ENCODE peak calls at places on chromosomes 4 and X, in seven cellular contexts. B is SK-N-SH, T is HepG2, P is endothelial cell of umbilical vein, H is K562, N is HCT116, G is H1. J is an unnamed sample.

GRCh38 chr4:142548491-142548890 is 297.6 kb downstream of the INPP4B start:
- DNase-seq in B (no peak), T (no peak), P (no peak), H (no peak), N (no peak), G (no peak), J (no peak)

GRCh38 chrX:40224658-40225057 is 126.9 kb upstream of the BCOR start:
- DNase-seq in B (no peak), T (no peak), P (no peak), H (no peak), N (no peak), G (no peak), J (no peak)

GRCh38 chrX:137051978-137052640 is 18.3 kb upstream of the GPR101 start:
- DNase-seq in B (peak), T (peak), P (peak), H (peak), N (peak), G (no peak), J (peak)

GRCh38 chr4:57443308-57444243 is 333.4 kb upstream of the IGFBP7 start:
- DNase-seq in B (no peak), T (no peak), P (no peak), H (no peak), N (no peak), G (no peak), J (no peak)

GRCh38 chr4:43496188-43496587 is 603.7 kb downstream of the GRXCR1 start:
- DNase-seq in B (no peak), T (no peak), P (no peak), H (no peak), N (no peak), G (no peak), J (no peak)

GRCh38 chr4:48333587-48333986 is 7.7 kb upstream of the SLAIN2 start:
- DNase-seq in B (no peak), T (no peak), P (no peak), H (no peak), N (no peak), G (no peak), J (no peak)

GRCh38 chr4:78068481-78068880 is 11.4 kb downstream of the FRAS1 start:
- DNase-seq in B (no peak), T (no peak), P (no peak), H (no peak), N (no peak), G (no peak), J (no peak)

GRCh38 chrX:1657367-1658082 is 42.7 kb downstream of the ASMT start:
- DNase-seq in B (no peak), T (no peak), P (peak), H (no peak), N (no peak), G (no peak), J (no peak)

GRCh38 chrX:107581923-107582322 is 46.4 kb upstream of the PRPS1 start:
- DNase-seq in B (no peak), T (no peak), P (no peak), H (no peak), N (no peak), G (no peak), J (no peak)

GRCh38 chr4:124459922-124460301 is 252.6 kb downstream of the ANKRD50 start:
- DNase-seq in B (no peak), T (no peak), P (peak), H (no peak), N (no peak), G (no peak), J (peak)

GRCh38 chrX:153925387-153925738 is 701 bp downstream of the ARHGAP4 start:
- DNase-seq in B (no peak), T (no peak), P (no peak), H (no peak), N (no peak), G (no peak), J (no peak)

GRCh38 chr4:61934201-61934600 is 734.1 kb downstream of the ADGRL3 start:
- DNase-seq in B (no peak), T (no peak), P (no peak), H (no peak), N (no peak), G (no peak), J (no peak)

GRCh38 chrX:72367524-72367923 is 61.8 kb upstream of the CITED1 start:
- DNase-seq in B (no peak), T (no peak), P (no peak), H (no peak), N (no peak), G (no peak), J (no peak)

GRCh38 chr4:112069110-112069509 is 76.1 kb upstream of the FAM241A start:
- DNase-seq in B (no peak), T (no peak), P (no peak), H (no peak), N (no peak), G (no peak), J (no peak)

GRCh38 chr4:166091914-166092510 is 219.0 kb downstream of the TLL1 start:
- DNase-seq in B (peak), T (peak), P (peak), H (peak), N (peak), G (no peak), J (peak)

GRCh38 chr4:182518421-182518820 is 275.2 kb downstream of the TENM3 start:
- DNase-seq in B (no peak), T (no peak), P (no peak), H (no peak), N (no peak), G (no peak), J (peak)

GRCh38 chrX:106150701-106151100 is 17.4 kb upstream of the PWWP3B start:
- DNase-seq in B (no peak), T (no peak), P (no peak), H (no peak), N (no peak), G (no peak), J (no peak)

GRCh38 chrX:102651968-102652744 is 873 bp downstream of the GPRASP1 start:
- DNase-seq in B (peak), T (no peak), P (peak), H (no peak), N (no peak), G (no peak), J (peak)

GRCh38 chrX:16733013-16733412 is 13.6 kb downstream of the SYAP1 start:
- DNase-seq in B (no peak), T (no peak), P (peak), H (no peak), N (no peak), G (no peak), J (no peak)

GRCh38 chr4:2482693-2483092 is 13.8 kb downstream of the RNF4 start:
- DNase-seq in B (no peak), T (peak), P (peak), H (no peak), N (no peak), G (no peak), J (no peak)

GRCh38 chr4:41361831-41362646 is 105.3 kb downstream of the UCHL1 start:
- DNase-seq in B (peak), T (no peak), P (peak), H (no peak), N (no peak), G (no peak), J (peak)

GRCh38 chr4:173575482-173576152 is 45.6 kb upstream of the HAND2 start:
- DNase-seq in B (no peak), T (no peak), P (no peak), H (no peak), N (no peak), G (no peak), J (no peak)

GRCh38 chr4:173573286-173573685 is 43.3 kb upstream of the HAND2 start:
- DNase-seq in B (no peak), T (no peak), P (no peak), H (no peak), N (no peak), G (no peak), J (no peak)

GRCh38 chr4:173578956-173579355 is 48.9 kb upstream of the HAND2 start:
- DNase-seq in B (no peak), T (no peak), P (no peak), H (no peak), N (no peak), G (no peak), J (no peak)

GRCh38 chr4:173573725-173574124 is 43.7 kb upstream of the HAND2 start:
- DNase-seq in B (no peak), T (no peak), P (no peak), H (no peak), N (no peak), G (no peak), J (no peak)

DNA sequence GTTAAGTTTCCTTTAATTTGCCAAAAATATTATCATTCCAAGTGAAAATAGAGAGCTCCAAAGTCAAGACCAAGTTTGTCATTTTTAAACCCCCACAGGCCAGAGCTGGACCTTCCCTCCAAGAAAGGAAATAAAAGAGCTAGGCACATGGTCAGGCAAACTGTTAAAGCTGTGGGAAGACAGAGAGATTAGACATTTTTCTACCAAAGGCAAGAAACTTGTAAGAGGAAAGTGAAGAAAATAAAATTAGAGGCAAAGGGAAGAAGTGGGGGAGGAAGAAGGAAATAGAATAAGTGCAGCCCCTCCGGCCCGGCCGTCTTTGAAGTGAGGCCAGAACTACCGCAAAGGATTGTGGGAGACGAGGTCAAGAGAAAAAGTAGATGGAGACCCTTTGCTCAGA is 47.9 kb upstream of the HAND2 start:
- DNase-seq in B (no peak), T (no peak), P (no peak), H (no peak), N (no peak), G (no peak), J (no peak)
- H2AFZ ChIP-seq in B (no peak), T (no peak), P (no peak), H (peak), N (no peak), G (peak), J (no peak)

DNA sequence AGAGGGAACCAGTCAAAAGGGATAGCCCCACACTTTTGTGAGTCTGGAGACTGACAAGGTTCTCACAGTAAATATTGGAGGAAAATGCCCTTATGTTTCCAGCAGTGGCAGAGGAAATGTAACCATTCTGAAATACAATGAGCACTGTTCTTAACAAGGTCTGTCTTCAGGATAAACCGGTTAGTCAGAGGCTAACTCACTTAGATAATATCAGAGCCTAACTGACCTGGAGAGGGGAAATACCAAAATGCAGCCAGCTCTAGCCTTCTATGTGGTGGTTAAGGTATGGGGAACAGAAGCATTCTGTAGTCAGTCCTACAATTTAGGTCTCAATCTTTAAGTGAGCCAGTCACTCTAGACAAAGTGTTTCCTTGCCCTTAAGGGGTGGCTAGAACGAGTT is 70.8 kb downstream of the TBCK start:
- DNase-seq in B (no peak), T (peak), P (peak), H (peak), N (no peak), G (no peak), J (no peak)
- TF ChIP-seq POLR2AphosphoS5 in B (no peak), T (no peak), P (no peak), H (no peak), N (no peak), G (no peak), J (no peak)

GRCh38 chrX:19360903-19361302 is 17.2 kb downstream of the PDHA1 start:
- DNase-seq in B (no peak), T (no peak), P (no peak), H (no peak), N (no peak), G (no peak), J (no peak)

DNA sequence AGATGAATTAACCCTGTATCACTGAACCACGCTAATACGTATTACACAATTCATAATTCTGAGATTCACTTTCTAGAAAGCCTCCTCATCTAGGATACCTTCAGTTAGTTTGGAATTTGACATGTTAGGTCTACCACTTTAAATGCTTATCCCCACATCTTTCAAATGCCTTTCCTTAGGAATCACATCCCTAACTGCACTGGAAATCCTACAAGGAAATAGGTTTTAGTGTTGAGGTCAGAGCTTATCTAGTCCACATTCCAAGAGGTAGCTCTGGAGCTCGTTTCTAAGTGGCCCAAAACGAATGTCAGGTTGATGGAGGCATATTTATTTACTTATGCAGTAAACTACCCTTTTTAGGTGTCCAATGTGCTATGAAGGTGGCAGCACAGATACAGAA is 18.0 kb downstream of the PDHA1 start:
- DNase-seq in B (no peak), T (no peak), P (no peak), H (no peak), N (no peak), G (no peak), J (no peak)
- H2AFZ ChIP-seq in B (no peak), T (no peak), P (no peak), H (no peak), N (no peak), G (no peak), J (no peak)

GRCh38 chr4:138558886-138559285 is 316.7 kb upstream of the SLC7A11 start:
- DNase-seq in B (no peak), T (no peak), P (no peak), H (no peak), N (no peak), G (no peak), J (no peak)
- TF ChIP-seq POLR2AphosphoS5 in B (no peak), T (no peak), P (no peak), H (no peak), N (no peak), G (no peak), J (no peak)